ENCODE peak calls at places on chromosomes 1 and 21, in eight cellular contexts. V, G, U, E, K, L, P and O are unnamed samples.

GRCh38 chr1:96865731-96866684 is 144.4 kb downstream of the PTBP2 start:
- DNase-seq in V (no peak), G (peak), U (no peak), E (no peak), K (no peak), L (peak), P (no peak), O (no peak)

GRCh38 chr1:100955322-100955721 is 59.4 kb downstream of the SLC30A7 start:
- DNase-seq in V (no peak), G (peak), U (no peak), E (no peak), K (no peak), L (no peak), P (no peak), O (no peak)

GRCh38 chr1:118075116-118075515 is 109.9 kb downstream of the SPAG17 start:
- DNase-seq in V (no peak), G (no peak), U (no peak), E (no peak), K (no peak), L (no peak), P (no peak), O (no peak)

GRCh38 chr1:16210581-16210980 is 1.9 kb downstream of the ARHGEF19 start:
- DNase-seq in V (no peak), G (no peak), U (no peak), E (no peak), K (no peak), L (no peak), P (no peak), O (no peak)

GRCh38 chr1:226825746-226826100 is 44.7 kb upstream of the PSEN2 start:
- DNase-seq in V (no peak), G (no peak), U (no peak), E (no peak), K (no peak), L (no peak), P (no peak), O (no peak)

GRCh38 chr1:218521414-218522169 is 176.5 kb downstream of the TGFB2 start:
- DNase-seq in V (peak), G (no peak), U (peak), E (no peak), K (peak), L (peak), P (peak), O (no peak)

GRCh38 chr1:18794561-18794960 is 64.9 kb downstream of the TAS1R2 start:
- DNase-seq in V (no peak), G (no peak), U (peak), E (no peak), K (no peak), L (no peak), P (peak), O (no peak)

GRCh38 chr1:180800945-180801344 is 111.8 kb upstream of the KIAA1614 start:
- DNase-seq in V (no peak), G (no peak), U (no peak), E (no peak), K (no peak), L (no peak), P (no peak), O (no peak)

GRCh38 chr1:11044086-11044848 is 2.8 kb downstream of the MASP2 start:
- DNase-seq in V (no peak), G (no peak), U (no peak), E (no peak), K (no peak), L (no peak), P (peak), O (no peak)

GRCh38 chr1:117059334-117059677 is 820 bp upstream of the TTF2 start:
- DNase-seq in V (peak), G (no peak), U (peak), E (peak), K (no peak), L (no peak), P (no peak), O (no peak)

GRCh38 chr1:90574692-90575370 is 142.3 kb downstream of the BARHL2 start:
- DNase-seq in V (no peak), G (no peak), U (no peak), E (no peak), K (no peak), L (no peak), P (no peak), O (no peak)

GRCh38 chr21:34043333-34043732 is 30.0 kb upstream of the MRPS6 start:
- DNase-seq in V (no peak), G (no peak), U (no peak), E (no peak), K (no peak), L (no peak), P (no peak), O (no peak)

GRCh38 chr1:117832453-117832852 is 97.0 kb downstream of the GDAP2 start:
- DNase-seq in V (no peak), G (no peak), U (no peak), E (no peak), K (no peak), L (no peak), P (no peak), O (no peak)

GRCh38 chr1:200365897-200366426 is 43.9 kb downstream of the ZNF281 start:
- DNase-seq in V (no peak), G (no peak), U (no peak), E (no peak), K (no peak), L (no peak), P (no peak), O (no peak)

GRCh38 chr1:109240158-109241152 is 8.9 kb upstream of the CELSR2 start:
- DNase-seq in V (no peak), G (no peak), U (no peak), E (no peak), K (peak), L (no peak), P (peak), O (no peak)

GRCh38 chr1:9426291-9426711 is 113.0 kb upstream of the SLC25A33 start:
- DNase-seq in V (peak), G (no peak), U (no peak), E (peak), K (peak), L (no peak), P (no peak), O (no peak)

GRCh38 chr1:30748098-30748698 is 9.4 kb downstream of the LAPTM5 start:
- DNase-seq in V (no peak), G (no peak), U (no peak), E (no peak), K (peak), L (no peak), P (no peak), O (no peak)

GRCh38 chr1:117001254-117001927 is at the start of gene CD101:
- DNase-seq in V (no peak), G (no peak), U (no peak), E (no peak), K (no peak), L (no peak), P (no peak), O (no peak)

GRCh38 chr1:43557744-43558245 is 27.1 kb downstream of the PTPRF start:
- DNase-seq in V (no peak), G (no peak), U (peak), E (no peak), K (no peak), L (no peak), P (peak), O (no peak)

GRCh38 chr1:1019122-1019999 is 559 bp upstream of the AGRN start:
- DNase-seq in V (peak), G (peak), U (peak), E (peak), K (peak), L (peak), P (peak), O (no peak)

GRCh38 chr21:34358866-34359265 is 4.9 kb upstream of the KCNE2 start:
- DNase-seq in V (no peak), G (no peak), U (no peak), E (no peak), K (no peak), L (no peak), P (no peak), O (no peak)

GRCh38 chr1:7948950-7949349 is 8.3 kb upstream of the TNFRSF9 start:
- DNase-seq in V (no peak), G (no peak), U (no peak), E (no peak), K (no peak), L (no peak), P (no peak), O (no peak)

GRCh38 chr21:43266534-43266933 is 97.7 kb downstream of the CRYAA start:
- DNase-seq in V (no peak), G (no peak), U (no peak), E (no peak), K (no peak), L (no peak), P (no peak), O (no peak)

GRCh38 chr1:91080650-91081049 is 58.8 kb upstream of the ZNF644 start:
- DNase-seq in V (no peak), G (no peak), U (no peak), E (no peak), K (no peak), L (no peak), P (no peak), O (no peak)

GRCh38 chr21:45912611-45913415 is 68.8 kb upstream of the COL6A1 start:
- DNase-seq in V (no peak), G (no peak), U (no peak), E (no peak), K (no peak), L (no peak), P (no peak), O (no peak)